ENCODE peak calls at places on chromosomes 1 and 21, in five cellular contexts. G, A, Q, V and B are unnamed samples.

GRCh38 chr21:44065428-44065827 is 41.8 kb upstream of the PWP2 start:
- DNase-seq in G (peak), A (no peak), Q (no peak), V (no peak), B (peak)

GRCh38 chr1:45926302-45926701 is 122.9 kb downstream of the MAST2 start:
- DNase-seq in G (no peak), A (no peak), Q (no peak), V (no peak), B (no peak)

GRCh38 chr1:29672955-29673507 is 436.7 kb downstream of the PTPRU start:
- DNase-seq in G (no peak), A (no peak), Q (no peak), V (no peak), B (no peak)

GRCh38 chr1:226519135-226519534 is 29.4 kb upstream of the STUM start:
- DNase-seq in G (no peak), A (no peak), Q (no peak), V (no peak), B (no peak)

GRCh38 chr1:161119379-161120061 is 1.6 kb downstream of the NIT1 start:
- DNase-seq in G (peak), A (peak), Q (no peak), V (no peak), B (peak)

GRCh38 chr1:1628656-1629429 is 3.1 kb upstream of the MMP23B start:
- DNase-seq in G (no peak), A (no peak), Q (peak), V (no peak), B (peak)

GRCh38 chr1:91559838-91560514 is 59.3 kb downstream of the CDC7 start:
- DNase-seq in G (no peak), A (no peak), Q (no peak), V (no peak), B (peak)

GRCh38 chr1:107727866-107728265 is 237.1 kb downstream of the VAV3 start:
- DNase-seq in G (no peak), A (no peak), Q (no peak), V (no peak), B (no peak)

GRCh38 chr1:21234779-21235178 is 55.5 kb downstream of the ECE1 start:
- DNase-seq in G (no peak), A (no peak), Q (no peak), V (no peak), B (no peak)

GRCh38 chr1:10694274-10694632 is 102.2 kb downstream of the CASZ1 start:
- DNase-seq in G (peak), A (no peak), Q (no peak), V (no peak), B (peak)

GRCh38 chr1:91700771-91701493 is 185.0 kb downstream of the TGFBR3 start:
- DNase-seq in G (no peak), A (peak), Q (no peak), V (no peak), B (no peak)

GRCh38 chr1:92980732-92981647 is 19.7 kb upstream of the DIPK1A start:
- DNase-seq in G (no peak), A (no peak), Q (no peak), V (no peak), B (peak)

GRCh38 chr1:247172956-247173355 is 1.1 kb upstream of the ZNF124 start:
- DNase-seq in G (no peak), A (no peak), Q (no peak), V (no peak), B (no peak)

GRCh38 chr1:22778408-22778807 is 67.8 kb downstream of the EPHB2 start:
- DNase-seq in G (no peak), A (no peak), Q (no peak), V (no peak), B (no peak)

GRCh38 chr1:19310720-19311502 is 1.0 kb downstream of the AKR7A2 start:
- DNase-seq in G (peak), A (peak), Q (no peak), V (no peak), B (peak)

GRCh38 chr1:118136511-118136937 is 48.5 kb downstream of the SPAG17 start:
- DNase-seq in G (peak), A (peak), Q (no peak), V (no peak), B (peak)

GRCh38 chr1:935751-936231 is 12.1 kb downstream of the SAMD11 start:
- DNase-seq in G (no peak), A (no peak), Q (no peak), V (no peak), B (no peak)

GRCh38 chr1:226643167-226643566 is 94.6 kb downstream of the STUM start:
- DNase-seq in G (peak), A (peak), Q (peak), V (no peak), B (peak)

GRCh38 chr1:35808376-35809155 is 750 bp downstream of the AGO4 start:
- DNase-seq in G (peak), A (peak), Q (peak), V (no peak), B (peak)

GRCh38 chr1:85816606-85817005 is 108.4 kb upstream of the ZNHIT6 start:
- DNase-seq in G (no peak), A (no peak), Q (no peak), V (no peak), B (no peak)

GRCh38 chr1:181149326-181150000 is 61.0 kb downstream of the IER5 start:
- DNase-seq in G (peak), A (no peak), Q (no peak), V (no peak), B (peak)

GRCh38 chr1:52552505-52553371 is at the start of gene TUT4:
- DNase-seq in G (peak), A (peak), Q (peak), V (peak), B (peak)
- TF ChIP-seq CTCF in G (no peak), A (peak), Q (no peak), V (no peak), B (no peak)

DNA sequence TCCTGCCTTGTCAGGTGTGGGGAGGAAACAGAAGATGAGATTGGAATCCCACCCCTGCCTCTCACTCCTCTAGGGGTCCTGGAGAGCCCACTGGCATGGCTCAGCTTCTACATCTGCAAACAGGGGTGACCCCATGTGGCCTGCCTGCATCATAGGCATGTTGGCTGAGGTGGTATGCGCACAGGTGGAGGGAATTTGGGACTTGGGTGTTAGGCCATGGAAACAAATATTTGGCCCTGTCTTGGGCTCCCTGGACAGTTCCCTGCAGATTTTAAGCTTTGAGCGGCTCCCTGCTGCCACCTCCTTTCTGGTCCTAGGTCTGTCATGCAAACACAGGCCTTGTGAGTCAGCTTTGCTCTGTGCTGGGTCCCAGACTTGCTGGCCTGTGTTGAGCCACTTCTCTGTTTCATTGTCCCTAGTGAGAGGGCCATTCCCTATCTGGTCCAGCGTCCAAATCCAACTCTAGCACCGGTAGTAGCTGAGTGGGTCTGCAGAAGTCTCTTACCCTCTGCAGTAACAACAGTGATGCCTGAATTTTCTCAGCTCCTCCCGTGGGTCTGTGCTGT is 5.9 kb downstream of the TTC22 start:
- DNase-seq in G (no peak), A (no peak), Q (no peak), V (no peak), B (no peak)
- TF ChIP-seq CTCF in G (no peak), A (no peak), Q (no peak), V (no peak), B (no peak)

GRCh38 chr1:212313616-212314015 is 28.4 kb downstream of the PPP2R5A start:
- DNase-seq in G (no peak), A (peak), Q (no peak), V (no peak), B (no peak)

GRCh38 chr1:212311836-212312497 is 26.8 kb downstream of the PPP2R5A start:
- DNase-seq in G (no peak), A (no peak), Q (no peak), V (no peak), B (no peak)

GRCh38 chr1:212315184-212315583 is 30.0 kb downstream of the PPP2R5A start:
- DNase-seq in G (no peak), A (no peak), Q (no peak), V (no peak), B (no peak)

GRCh38 chr1:212317916-212318315 is 32.7 kb downstream of the PPP2R5A start:
- DNase-seq in G (no peak), A (no peak), Q (no peak), V (no peak), B (no peak)

DNA sequence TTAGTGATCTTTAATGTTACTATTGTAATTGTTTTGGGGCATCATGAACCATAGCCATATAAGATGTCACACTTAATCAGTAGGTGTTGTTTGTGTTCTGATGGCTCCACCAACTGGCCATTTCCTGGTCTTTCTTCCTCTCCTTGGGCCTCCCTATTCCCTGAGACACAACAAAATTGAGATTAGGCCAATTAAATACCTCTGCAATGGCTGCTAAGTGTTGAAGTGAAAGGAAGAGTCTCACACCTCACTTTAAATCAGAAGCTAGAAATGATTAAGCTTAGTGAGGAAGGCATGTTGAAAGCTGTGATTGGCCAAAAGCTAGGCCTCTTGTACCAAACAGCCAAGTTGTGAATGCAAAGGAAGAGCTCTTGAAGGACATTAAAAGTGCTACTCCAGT is 30.7 kb downstream of the PPP2R5A start:
- DNase-seq in G (no peak), A (peak), Q (no peak), V (no peak), B (peak)
- TF ChIP-seq CTCF in G (no peak), A (peak), Q (peak), V (no peak), B (peak)

GRCh38 chr1:110341146-110341871 is 2.1 kb downstream of the RBM15 start:
- DNase-seq in G (no peak), A (no peak), Q (peak), V (no peak), B (no peak)

GRCh38 chr1:110338200-110339039 is 757 bp upstream of the RBM15 start:
- DNase-seq in G (peak), A (no peak), Q (peak), V (peak), B (peak)

GRCh38 chr1:110339040-110339426 is at the start of gene RBM15:
- DNase-seq in G (peak), A (peak), Q (peak), V (peak), B (peak)

GRCh38 chr1:110340207-110340468 is 961 bp downstream of the RBM15 start:
- DNase-seq in G (no peak), A (no peak), Q (no peak), V (no peak), B (no peak)

DNA sequence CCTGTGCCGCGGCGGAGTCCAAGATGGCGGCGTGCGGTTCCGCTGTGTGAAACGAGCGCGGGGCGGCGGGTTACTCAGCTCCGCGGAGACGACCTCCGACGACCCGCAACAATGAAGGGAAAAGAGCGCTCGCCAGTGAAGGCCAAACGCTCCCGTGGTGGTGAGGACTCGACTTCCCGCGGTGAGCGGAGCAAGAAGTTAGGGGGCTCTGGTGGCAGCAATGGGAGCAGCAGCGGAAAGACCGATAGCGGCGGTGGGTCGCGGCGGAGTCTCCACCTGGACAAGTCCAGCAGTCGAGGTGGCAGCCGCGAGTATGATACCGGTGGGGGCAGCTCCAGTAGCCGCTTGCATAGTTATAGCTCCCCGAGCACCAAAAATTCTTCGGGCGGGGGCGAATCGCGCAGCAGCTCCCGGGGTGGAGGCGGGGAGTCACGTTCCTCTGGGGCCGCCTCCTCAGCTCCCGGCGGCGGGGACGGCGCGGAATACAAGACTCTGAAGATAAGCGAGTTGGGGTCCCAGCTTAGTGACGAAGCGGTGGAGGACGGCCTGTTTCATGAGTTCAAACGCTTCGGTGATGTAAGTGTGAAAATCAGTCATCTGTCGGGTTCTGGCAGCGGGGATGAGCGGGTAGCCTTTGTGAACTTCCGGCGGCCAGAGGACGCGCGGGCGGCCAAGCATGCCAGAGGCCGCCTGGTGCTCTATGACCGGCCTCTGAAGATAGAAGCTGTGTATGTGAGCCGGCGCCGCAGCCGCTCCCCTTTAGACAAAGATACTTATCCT is 440 bp downstream of the RBM15 start:
- DNase-seq in G (peak), A (peak), Q (peak), V (peak), B (peak)
- TF ChIP-seq CTCF in G (no peak), A (peak), Q (peak), V (peak), B (no peak)

DNA sequence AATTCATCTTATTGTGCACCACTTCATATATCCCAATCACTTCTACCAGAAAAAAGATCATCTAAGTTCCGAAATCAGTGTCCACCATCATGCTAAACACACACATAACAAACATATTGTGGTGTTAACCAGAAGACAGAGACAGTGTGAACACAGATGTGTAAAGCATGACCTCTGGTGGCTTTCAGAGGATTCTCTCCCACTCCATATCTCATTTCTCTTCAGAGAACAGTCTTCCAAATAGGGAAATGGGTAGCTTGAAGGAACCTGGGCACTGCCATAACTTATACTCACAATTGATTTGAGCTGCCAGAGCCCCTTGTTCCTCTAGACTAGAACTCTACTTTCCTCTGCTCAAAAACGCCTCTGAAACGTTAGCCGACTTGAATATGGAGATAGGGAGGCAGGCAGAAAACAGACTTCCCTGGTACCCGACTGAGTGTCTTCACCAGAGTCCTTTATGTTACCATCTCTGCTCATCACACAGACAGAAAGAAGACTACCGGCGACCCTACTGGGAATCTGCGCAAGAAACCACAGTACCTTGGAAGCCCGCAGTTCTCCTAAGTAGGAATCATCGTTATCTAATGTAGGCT is 1.8 kb upstream of the ELAPOR1 start:
- DNase-seq in G (peak), A (peak), Q (no peak), V (no peak), B (no peak)
- TF ChIP-seq CTCF in G (no peak), A (peak), Q (peak), V (no peak), B (no peak)

DNA sequence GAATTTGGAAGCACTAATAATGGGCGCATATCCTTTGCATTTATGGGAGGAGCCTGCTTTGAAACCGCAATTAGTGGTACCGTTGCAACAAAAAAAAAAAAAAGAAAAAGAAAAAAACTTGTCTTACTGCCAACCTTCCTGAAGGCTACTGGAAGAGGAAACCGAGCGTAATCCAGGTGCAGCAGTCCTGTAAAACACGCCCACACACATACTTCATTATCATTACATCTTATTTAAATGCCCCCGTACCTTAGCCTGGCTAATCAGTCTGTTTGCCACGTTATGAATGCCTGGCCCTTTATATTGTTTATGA is 686 bp upstream of the ZNF281 start:
- DNase-seq in G (peak), A (peak), Q (no peak), V (no peak), B (no peak)
- TF ChIP-seq CTCF in G (no peak), A (no peak), Q (no peak), V (no peak), B (no peak)

GRCh38 chr1:182787002-182787324 is 2.6 kb upstream of the NPL start:
- DNase-seq in G (no peak), A (no peak), Q (no peak), V (no peak), B (no peak)
- TF ChIP-seq CTCF in G (peak), A (no peak), Q (no peak), V (no peak), B (no peak)